ENCODE peak calls at places on chromosomes 2 and 18, in four cellular contexts. A is K562, U is H1, M is IMR-90. J is an unnamed sample.

GRCh38 chr2:121260370-121261154 is 24.4 kb downstream of the TFCP2L1 start:
- DNase-seq in A (no peak), U (no peak), M (no peak), J (no peak)

GRCh38 chr2:234368861-234369261 is 128.0 kb downstream of the ARL4C start:
- DNase-seq in A (no peak), U (no peak), M (peak), J (no peak)

GRCh38 chr2:178426388-178426787 is 24.6 kb downstream of the PRKRA start:
- DNase-seq in A (no peak), M (peak), U (no peak), J (no peak)

GRCh38 chr2:56230171-56230570 is 46.4 kb downstream of the CCDC85A start:
- DNase-seq in U (no peak), A (no peak), M (peak), J (no peak)

GRCh38 chr2:227612546-227613271 is 1.9 kb downstream of the SCYGR3 start:
- DNase-seq in A (no peak), U (no peak), M (no peak), J (no peak)

GRCh38 chr18:58792086-58792485 is 72.6 kb upstream of the ZNF532 start:
- DNase-seq in U (no peak), M (no peak), A (no peak), J (peak)

GRCh38 chr2:119264781-119265692 is 41.4 kb downstream of the STEAP3 start:
- DNase-seq in U (no peak), M (peak), A (peak), J (peak)

GRCh38 chr2:168208652-168209051 is 38.7 kb downstream of the STK39 start:
- DNase-seq in U (no peak), M (no peak), A (peak), J (no peak)

GRCh38 chr2:162475661-162476060 is 131.7 kb downstream of the GCA start:
- DNase-seq in A (no peak), M (no peak), U (no peak), J (no peak)

GRCh38 chr2:23505218-23505983 is 120.4 kb downstream of the KLHL29 start:
- DNase-seq in U (no peak), M (no peak), A (no peak), J (no peak)

GRCh38 chr2:222825031-222825430 is 35.8 kb upstream of the ACSL3 start:
- DNase-seq in A (no peak), U (no peak), M (no peak), J (no peak)

GRCh38 chr2:183078467-183079334 is at the start of gene DUSP19:
- DNase-seq in U (peak), A (peak), M (peak), J (peak)

GRCh38 chr18:52131845-52132244 is 208.2 kb upstream of the DCC start:
- DNase-seq in M (no peak), A (no peak), U (no peak), J (no peak)

GRCh38 chr2:234670052-234670451 is 173.2 kb upstream of the ARL4C start:
- DNase-seq in M (peak), A (no peak), U (no peak), J (no peak)

GRCh38 chr2:176626796-176627195 is 357.6 kb downstream of the MTX2 start:
- DNase-seq in M (no peak), A (no peak), U (no peak), J (no peak)

GRCh38 chr2:157032019-157032418 is 225.5 kb upstream of the GALNT5 start:
- DNase-seq in U (no peak), M (peak), A (no peak), J (no peak)

GRCh38 chr2:126220336-126220735 is 435.6 kb upstream of the GYPC start:
- DNase-seq in U (no peak), M (no peak), A (no peak), J (no peak)

GRCh38 chr18:56479836-56480235 is 158.6 kb downstream of the TXNL1 start:
- DNase-seq in M (no peak), A (no peak), U (no peak), J (no peak)

GRCh38 chr2:100235581-100235980 is 86.7 kb downstream of the LONRF2 start:
- DNase-seq in M (no peak), A (no peak), U (no peak), J (no peak)

GRCh38 chr18:23281626-23282436 is 146.5 kb downstream of the CABLES1 start:
- DNase-seq in U (no peak), M (no peak), A (no peak), J (no peak)

GRCh38 chr2:239930378-239930777 is 94.8 kb downstream of the NDUFA10 start:
- DNase-seq in A (no peak), U (no peak), M (no peak), J (no peak)

GRCh38 chr2:215529271-215529670 is 93.4 kb upstream of the FN1 start:
- DNase-seq in M (peak), A (no peak), U (no peak), J (no peak)

GRCh38 chr18:40917096-40917495 is 1037.9 kb upstream of the PIK3C3 start:
- DNase-seq in M (peak), U (no peak), A (no peak), J (no peak)

GRCh38 chr2:3399829-3400228 is 20.3 kb downstream of the TRAPPC12 start:
- DNase-seq in A (no peak), U (no peak), M (no peak), J (no peak)

GRCh38 chr2:233165895-233166661 is 85.4 kb upstream of the ATG16L1 start:
- DNase-seq in U (no peak), M (no peak), A (peak), J (no peak)

GRCh38 chr2:183172220-183172887 is 48.1 kb downstream of the NUP35 start:
- DNase-seq in M (no peak), A (no peak), U (peak), J (no peak)

GRCh38 chr2:133439281-133439920 is 128.9 kb downstream of the NCKAP5 start:
- DNase-seq in M (no peak), U (no peak), A (no peak), J (no peak)

GRCh38 chr2:11473604-11474440 is 7.9 kb upstream of the E2F6 start:
- DNase-seq in A (no peak), M (no peak), U (no peak), J (no peak)

GRCh38 chr2:223416826-223417610 is 185.1 kb downstream of the SCG2 start:
- DNase-seq in A (no peak), M (no peak), U (no peak), J (no peak)

GRCh38 chr2:136356111-136357033 is 238.4 kb upstream of the CXCR4 start:
- DNase-seq in A (no peak), M (no peak), U (no peak), J (no peak)
- TF ChIP-seq CHD1 in A (no peak), M (no peak), U (no peak), J (no peak)

GRCh38 chr2:96946060-96946459 is 40.3 kb downstream of the FAM178B start:
- DNase-seq in U (no peak), M (no peak), A (no peak), J (no peak)

GRCh38 chr2:96947949-96948348 is 38.4 kb downstream of the FAM178B start:
- DNase-seq in A (no peak), M (no peak), U (no peak), J (no peak)

GRCh38 chr2:96946625-96947024 is 39.8 kb downstream of the FAM178B start:
- DNase-seq in M (no peak), U (no peak), A (no peak), J (no peak)

GRCh38 chr2:96942907-96943632 is 43.3 kb downstream of the FAM178B start:
- DNase-seq in A (no peak), M (no peak), U (no peak), J (no peak)

GRCh38 chr2:96945011-96945410 is 41.4 kb downstream of the FAM178B start:
- DNase-seq in M (no peak), A (no peak), U (no peak), J (no peak)
- TF ChIP-seq CHD1 in M (no peak), A (no peak), U (no peak), J (no peak)

GRCh38 chr2:231671617-231672350 is 36.5 kb upstream of the PTMA start:
- DNase-seq in A (no peak), U (no peak), M (no peak), J (peak)
- TF ChIP-seq CHD1 in A (no peak), U (no peak), M (no peak), J (no peak)

GRCh38 chr2:19178175-19178574 is 180.2 kb downstream of the OSR1 start:
- DNase-seq in M (peak), A (no peak), U (no peak), J (no peak)

GRCh38 chr2:19171409-19171808 is 187.0 kb downstream of the OSR1 start:
- DNase-seq in A (no peak), U (no peak), M (no peak), J (no peak)

GRCh38 chr2:19176172-19176852 is 182.1 kb downstream of the OSR1 start:
- DNase-seq in U (no peak), A (no peak), M (no peak), J (no peak)

GRCh38 chr2:19176977-19177376 is 181.4 kb downstream of the OSR1 start:
- DNase-seq in M (peak), A (no peak), U (no peak), J (no peak)
- TF ChIP-seq CHD1 in M (no peak), A (no peak), U (no peak), J (no peak)

GRCh38 chr2:204024906-204025475 is 88.4 kb downstream of the ICOS start:
- DNase-seq in A (no peak), M (no peak), U (no peak), J (no peak)

GRCh38 chr2:204022550-204022949 is 86.0 kb downstream of the ICOS start:
- DNase-seq in A (no peak), M (no peak), U (no peak), J (no peak)

GRCh38 chr2:204026294-204026693 is 89.7 kb downstream of the ICOS start:
- DNase-seq in M (no peak), U (no peak), A (peak), J (no peak)

GRCh38 chr2:204023088-204023487 is 86.5 kb downstream of the ICOS start:
- DNase-seq in A (no peak), M (no peak), U (no peak), J (no peak)

GRCh38 chr2:204024503-204024902 is 87.9 kb downstream of the ICOS start:
- DNase-seq in U (no peak), A (peak), M (peak), J (no peak)
- TF ChIP-seq CHD1 in U (no peak), A (no peak), M (no peak), J (no peak)

GRCh38 chr2:230872151-230872967 is 7.6 kb downstream of the ITM2C start:
- DNase-seq in U (no peak), M (no peak), A (no peak), J (no peak)
- TF ChIP-seq CHD1 in U (no peak), M (no peak), A (no peak), J (no peak)

GRCh38 chr2:73091164-73091563 is 19.7 kb upstream of the SFXN5 start:
- DNase-seq in U (no peak), A (no peak), M (peak), J (no peak)
- TF ChIP-seq CHD1 in U (no peak), A (no peak), M (no peak), J (no peak)

J was measured in GM12878.